ENCODE peak calls at places on chromosomes 16 and 17, in eight cellular contexts. N is endodermal cell; L is GM23338; Y is activated B cell treated with CpG ODN at 0.5 μM for 24 hours; I is body of pancreas; B is HL-60; O is CD4-positive, alpha-beta T cell; M is cardiac muscle cell. C is an unnamed sample.

GRCh38 chr17:71115669-71115972 is 946.3 kb downstream of the KCNJ2 start:
- DNase-seq in N (no peak), L (no peak), Y (no peak), I (no peak), B (no peak), O (no peak), M (no peak), C (no peak)

GRCh38 chr17:58703137-58703846 is 10.9 kb downstream of the RAD51C start:
- DNase-seq in N (no peak), L (no peak), Y (no peak), I (no peak), B (no peak), O (no peak), M (no peak), C (no peak)

GRCh38 chr17:57755479-57756070 is 10.5 kb upstream of the CCDC182 start:
- DNase-seq in N (peak), L (peak), Y (no peak), I (no peak), B (no peak), O (no peak), M (peak), C (no peak)

GRCh38 chr17:78378225-78379133 is at the start of gene PGS1:
- DNase-seq in N (peak), L (peak), Y (peak), I (peak), B (no peak), O (peak), M (peak), C (peak)

GRCh38 chr16:21656795-21657768 is 4.7 kb upstream of the IGSF6 start:
- DNase-seq in N (peak), L (peak), Y (no peak), I (peak), B (no peak), O (no peak), M (peak), C (no peak)

GRCh38 chr16:50616883-50617629 is 64.1 kb downstream of the SNX20 start:
- DNase-seq in N (peak), L (peak), Y (no peak), I (no peak), B (no peak), O (no peak), M (peak), C (no peak)

GRCh38 chr17:72175787-72176515 is 55.1 kb downstream of the SOX9 start:
- DNase-seq in N (no peak), L (no peak), Y (no peak), I (peak), B (no peak), O (no peak), M (no peak), C (no peak)

GRCh38 chr16:15055141-15056053 is 477 bp downstream of the NTAN1 start:
- DNase-seq in N (no peak), L (peak), Y (no peak), I (peak), B (peak), O (no peak), M (no peak), C (peak)

GRCh38 chr16:12729448-12729847 is 74.2 kb downstream of the CPPED1 start:
- DNase-seq in N (no peak), L (no peak), Y (no peak), I (no peak), B (no peak), O (no peak), M (no peak), C (no peak)

GRCh38 chr17:64063766-64064224 is 43.4 kb upstream of the ICAM2 start:
- DNase-seq in N (peak), L (peak), Y (no peak), I (peak), B (peak), O (peak), M (peak), C (no peak)

GRCh38 chr17:60106377-60107059 is 27.8 kb upstream of the HEATR6 start:
- DNase-seq in N (peak), L (no peak), Y (no peak), I (no peak), B (no peak), O (no peak), M (no peak), C (no peak)

GRCh38 chr17:60110586-60110985 is 31.9 kb upstream of the HEATR6 start:
- DNase-seq in N (peak), L (no peak), Y (no peak), I (no peak), B (no peak), O (no peak), M (no peak), C (no peak)

GRCh38 chr17:60108712-60109111 is 30.0 kb upstream of the HEATR6 start:
- DNase-seq in N (no peak), L (no peak), Y (no peak), I (no peak), B (no peak), O (no peak), M (no peak), C (no peak)

GRCh38 chr17:60109161-60109560 is 30.4 kb upstream of the HEATR6 start:
- DNase-seq in N (no peak), L (no peak), Y (no peak), I (no peak), B (no peak), O (no peak), M (no peak), C (no peak)

DNA sequence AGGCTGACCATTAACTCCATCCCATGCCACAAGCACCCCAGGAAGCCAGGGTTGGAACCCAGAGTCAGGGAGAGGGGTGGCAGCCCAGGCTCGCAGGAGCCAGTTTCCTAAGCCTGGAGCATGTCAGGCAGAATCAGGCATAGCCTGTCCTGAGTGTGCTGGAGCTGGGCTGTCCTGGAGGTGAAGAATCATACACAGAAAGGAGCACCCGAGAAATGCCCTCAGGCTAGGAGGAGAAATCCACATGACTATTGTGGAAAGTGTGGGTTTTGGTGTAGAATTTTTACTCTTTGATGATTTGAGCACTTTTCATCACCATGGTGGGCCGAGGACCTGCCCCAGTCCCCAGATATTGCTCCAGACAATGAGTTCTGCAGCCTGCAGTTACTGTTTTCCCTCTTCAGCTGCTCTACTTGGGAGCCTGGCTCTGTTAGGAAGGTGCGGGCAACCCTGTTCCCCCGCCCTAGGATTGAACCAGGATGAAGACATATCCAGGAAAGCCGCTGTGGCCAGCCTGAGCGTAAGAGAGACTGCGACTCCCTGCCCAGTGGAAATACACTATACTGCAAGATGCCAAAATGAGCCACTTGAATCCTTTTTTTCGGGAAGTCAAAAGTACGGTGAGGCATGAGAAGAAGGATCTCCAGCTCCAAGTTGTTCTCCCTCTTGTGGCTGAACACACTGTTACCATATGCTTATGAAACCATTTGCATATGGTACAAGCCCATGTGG is 29.0 kb upstream of the HEATR6 start:
- DNase-seq in N (peak), L (no peak), Y (no peak), I (no peak), B (no peak), O (no peak), M (no peak), C (no peak)
- TF ChIP-seq CTCF in N (peak), L (no peak), Y (no peak), I (no peak), B (no peak), O (no peak), M (peak), C (no peak)

GRCh38 chr17:7557147-7557764 is 1.3 kb upstream of the TNFSF13 start:
- DNase-seq in N (peak), L (peak), Y (no peak), I (no peak), B (no peak), O (no peak), M (no peak), C (no peak)

GRCh38 chr17:7558544-7559306 is at the start of gene TNFSF13:
- DNase-seq in N (no peak), L (no peak), Y (no peak), I (peak), B (no peak), O (no peak), M (no peak), C (no peak)

GRCh38 chr17:7559307-7560171 is 989 bp downstream of the TNFSF13 start:
- DNase-seq in N (peak), L (no peak), Y (no peak), I (peak), B (no peak), O (no peak), M (no peak), C (no peak)

GRCh38 chr17:7556627-7557026 is 1.9 kb upstream of the TNFSF13 start:
- DNase-seq in N (no peak), L (no peak), Y (no peak), I (no peak), B (no peak), O (no peak), M (no peak), C (no peak)

GRCh38 chr17:7557825-7558543 is 566 bp upstream of the TNFSF13 start:
- DNase-seq in N (peak), L (peak), Y (peak), I (peak), B (peak), O (no peak), M (peak), C (peak)
- TF ChIP-seq CTCF in N (no peak), L (peak), Y (no peak), I (peak), B (no peak), O (no peak), M (no peak), C (no peak)

GRCh38 chr16:89530401-89531381 is 22.5 kb downstream of the SPG7 start:
- DNase-seq in N (no peak), L (no peak), Y (no peak), I (no peak), B (no peak), O (no peak), M (no peak), C (no peak)
- TF ChIP-seq CTCF in N (no peak), L (no peak), Y (no peak), I (no peak), B (no peak), O (no peak), M (no peak), C (no peak)

DNA sequence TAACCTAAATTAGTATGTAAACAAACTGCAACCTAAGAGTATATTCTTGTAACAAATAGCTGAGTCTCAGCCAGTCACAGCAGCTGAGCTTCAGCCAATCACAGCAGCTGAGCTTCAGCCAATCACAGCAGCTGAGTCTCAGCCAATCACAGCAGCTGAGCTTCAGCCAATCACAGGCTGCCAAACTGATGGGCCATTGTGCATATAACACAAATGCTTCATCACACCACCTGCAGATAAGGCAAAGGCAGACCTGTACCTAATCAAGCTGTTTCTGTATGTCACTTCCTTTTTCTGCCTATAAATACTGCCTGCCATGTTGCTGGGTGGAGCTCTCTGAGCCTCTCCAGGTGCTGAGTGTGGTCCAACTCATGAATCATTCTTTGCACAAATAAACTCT is 19.9 kb downstream of the MYH13 start:
- DNase-seq in N (no peak), L (no peak), Y (no peak), I (no peak), B (no peak), O (no peak), M (no peak), C (no peak)
- TF ChIP-seq CTCF in N (no peak), L (no peak), Y (no peak), I (no peak), B (no peak), O (no peak), M (no peak), C (no peak)

GRCh38 chr16:88309174-88309904 is 73.4 kb upstream of the ZNF469 start:
- DNase-seq in N (no peak), L (no peak), Y (no peak), I (no peak), B (no peak), O (no peak), M (no peak), C (no peak)

GRCh38 chr16:88308441-88309173 is 74.2 kb upstream of the ZNF469 start:
- DNase-seq in N (no peak), L (no peak), Y (no peak), I (no peak), B (no peak), O (no peak), M (no peak), C (no peak)

GRCh38 chr16:88312732-88313131 is 70.0 kb upstream of the ZNF469 start:
- DNase-seq in N (no peak), L (no peak), Y (no peak), I (no peak), B (no peak), O (no peak), M (no peak), C (no peak)

GRCh38 chr16:88309905-88310259 is 72.9 kb upstream of the ZNF469 start:
- DNase-seq in N (no peak), L (no peak), Y (no peak), I (no peak), B (no peak), O (no peak), M (no peak), C (no peak)

GRCh38 chr16:88310796-88311605 is 71.8 kb upstream of the ZNF469 start:
- DNase-seq in N (no peak), L (no peak), Y (no peak), I (no peak), B (no peak), O (no peak), M (no peak), C (no peak)
- TF ChIP-seq CTCF in N (no peak), L (no peak), Y (no peak), I (no peak), B (no peak), O (no peak), M (no peak), C (no peak)

DNA sequence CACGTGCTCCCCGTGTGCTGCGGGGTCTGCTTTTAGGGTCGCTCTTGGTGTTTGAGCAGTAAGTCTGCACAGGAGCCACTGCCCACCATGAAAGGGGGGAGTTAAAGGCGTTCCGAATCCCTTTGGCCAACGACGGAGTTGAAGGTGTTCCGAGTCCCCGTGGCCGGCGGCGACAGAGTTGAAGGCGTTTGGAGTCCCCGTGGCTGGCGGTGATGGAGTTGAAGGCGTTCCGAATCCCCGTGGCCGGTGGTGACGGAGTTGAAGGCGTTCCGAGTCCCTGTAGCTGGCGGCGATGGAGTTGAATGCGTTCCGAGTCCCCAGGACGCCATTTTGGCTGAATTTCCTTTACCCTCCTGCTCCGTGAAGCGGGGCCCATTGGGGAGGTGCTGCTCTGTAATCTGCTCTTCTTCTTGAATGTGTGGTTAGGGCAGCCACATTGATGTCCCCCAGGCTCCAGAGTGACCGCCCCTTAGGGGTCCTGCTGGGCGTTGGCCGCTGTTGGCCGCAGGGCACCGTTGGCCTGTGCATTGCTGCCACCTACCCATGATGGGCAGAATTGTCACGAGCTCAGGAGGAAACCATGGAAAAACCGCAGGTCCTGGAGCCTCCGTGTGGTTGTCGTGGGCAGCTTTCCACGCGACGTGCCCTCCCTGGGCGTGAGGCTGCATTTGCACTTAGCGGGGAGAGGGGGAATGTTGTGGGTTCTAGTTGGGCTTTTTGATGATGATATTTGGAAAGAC is 73.7 kb upstream of the ZNF750 start:
- DNase-seq in N (no peak), L (no peak), Y (no peak), I (no peak), B (no peak), O (no peak), M (peak), C (no peak)
- TF ChIP-seq CTCF in N (peak), L (peak), Y (no peak), I (peak), B (no peak), O (peak), M (no peak), C (no peak)

GRCh38 chr16:88611220-88611821 is 27.1 kb upstream of the IL17C start:
- DNase-seq in N (peak), L (peak), Y (no peak), I (no peak), B (no peak), O (no peak), M (peak), C (no peak)

GRCh38 chr16:88608076-88608475 is 30.3 kb upstream of the IL17C start:
- DNase-seq in N (no peak), L (no peak), Y (no peak), I (no peak), B (no peak), O (no peak), M (no peak), C (no peak)

GRCh38 chr16:88606146-88606757 is 32.1 kb upstream of the IL17C start:
- DNase-seq in N (no peak), L (no peak), Y (no peak), I (no peak), B (no peak), O (no peak), M (no peak), C (no peak)

GRCh38 chr16:88613293-88613692 is 25.1 kb upstream of the IL17C start:
- DNase-seq in N (no peak), L (no peak), Y (no peak), I (no peak), B (no peak), O (no peak), M (no peak), C (no peak)

GRCh38 chr16:88610080-88610479 is 28.3 kb upstream of the IL17C start:
- DNase-seq in N (peak), L (peak), Y (no peak), I (no peak), B (no peak), O (no peak), M (no peak), C (no peak)
- TF ChIP-seq CTCF in N (peak), L (peak), Y (no peak), I (no peak), B (no peak), O (no peak), M (no peak), C (no peak)

GRCh38 chr16:81673432-81673831 is 105.7 kb upstream of the PLCG2 start:
- DNase-seq in N (no peak), L (no peak), Y (no peak), I (no peak), B (no peak), O (no peak), M (no peak), C (no peak)
- TF ChIP-seq CTCF in N (peak), L (peak), Y (no peak), I (no peak), B (no peak), O (no peak), M (no peak), C (no peak)

GRCh38 chr16:73011926-73012325 is 36.0 kb downstream of the ZFHX3 start:
- DNase-seq in N (peak), L (no peak), Y (no peak), I (no peak), B (no peak), O (no peak), M (no peak), C (peak)
- TF ChIP-seq CTCF in N (peak), L (peak), Y (no peak), I (no peak), B (no peak), O (no peak), M (no peak), C (no peak)